ENCODE peak calls at places on chromosomes 3 and 15, in five cellular contexts. One of them, this sample, is unnamed.

GRCh38 chr3:110900583-110900982 is 171.0 kb upstream of the NECTIN3 start:
- DNase-seq in activated T-cell treated with anti-CD3 and anti-CD28 coated beads for 1 hour: no peak
- DNase-seq in adrenal gland: no peak
- DNase-seq in epithelial cell of esophagus: no peak
- DNase-seq in mesenteric fat pad: no peak
- DNase-seq in this sample: no peak

GRCh38 chr15:92073044-92073785 is 219.7 kb downstream of the SLCO3A1 start:
- DNase-seq in mesenteric fat pad: no peak
- DNase-seq in epithelial cell of esophagus: no peak
- DNase-seq in adrenal gland: no peak
- DNase-seq in activated T-cell treated with anti-CD3 and anti-CD28 coated beads for 1 hour: no peak
- DNase-seq in this sample: no peak

GRCh38 chr3:14194865-14195264 is 16.2 kb downstream of the LSM3 start:
- DNase-seq in mesenteric fat pad: no peak
- DNase-seq in adrenal gland: no peak
- DNase-seq in epithelial cell of esophagus: no peak
- DNase-seq in activated T-cell treated with anti-CD3 and anti-CD28 coated beads for 1 hour: no peak
- DNase-seq in this sample: no peak

GRCh38 chr3:170429050-170429449 is 10.4 kb downstream of the CLDN11 start:
- DNase-seq in activated T-cell treated with anti-CD3 and anti-CD28 coated beads for 1 hour: no peak
- DNase-seq in mesenteric fat pad: no peak
- DNase-seq in adrenal gland: no peak
- DNase-seq in epithelial cell of esophagus: no peak
- DNase-seq in this sample: no peak

GRCh38 chr3:56725175-56725574 is 42.1 kb upstream of the TASOR start:
- DNase-seq in mesenteric fat pad: no peak
- DNase-seq in activated T-cell treated with anti-CD3 and anti-CD28 coated beads for 1 hour: peak; percentile 26
- DNase-seq in adrenal gland: no peak
- DNase-seq in epithelial cell of esophagus: no peak
- DNase-seq in this sample: no peak

GRCh38 chr3:12764171-12764776 is 5.2 kb upstream of the TMEM40 start:
- DNase-seq in adrenal gland: no peak
- DNase-seq in mesenteric fat pad: no peak
- DNase-seq in activated T-cell treated with anti-CD3 and anti-CD28 coated beads for 1 hour: no peak
- DNase-seq in epithelial cell of esophagus: no peak
- DNase-seq in this sample: no peak

GRCh38 chr3:196918968-196919367 is 23.4 kb downstream of the NCBP2 start:
- DNase-seq in activated T-cell treated with anti-CD3 and anti-CD28 coated beads for 1 hour: no peak
- DNase-seq in mesenteric fat pad: no peak
- DNase-seq in epithelial cell of esophagus: no peak
- DNase-seq in adrenal gland: no peak
- DNase-seq in this sample: no peak

GRCh38 chr3:101935081-101935480 is 85.8 kb downstream of the NFKBIZ start:
- DNase-seq in activated T-cell treated with anti-CD3 and anti-CD28 coated beads for 1 hour: no peak
- DNase-seq in adrenal gland: no peak
- DNase-seq in mesenteric fat pad: no peak
- DNase-seq in epithelial cell of esophagus: peak; percentile 54
- DNase-seq in this sample: no peak

GRCh38 chr3:81743096-81744025 is 18.1 kb downstream of the GBE1 start:
- DNase-seq in mesenteric fat pad: no peak
- DNase-seq in epithelial cell of esophagus: peak; percentile 91
- DNase-seq in adrenal gland: peak; percentile 75
- DNase-seq in activated T-cell treated with anti-CD3 and anti-CD28 coated beads for 1 hour: no peak
- DNase-seq in this sample: no peak

GRCh38 chr15:45134682-45135604 is 5.1 kb downstream of the DUOX1 start:
- DNase-seq in adrenal gland: peak; percentile 57
- DNase-seq in mesenteric fat pad: no peak
- DNase-seq in activated T-cell treated with anti-CD3 and anti-CD28 coated beads for 1 hour: no peak
- DNase-seq in epithelial cell of esophagus: no peak
- DNase-seq in this sample: peak; percentile 77

GRCh38 chr3:114756506-114757279 is 390.4 kb downstream of the ZBTB20 start:
- DNase-seq in activated T-cell treated with anti-CD3 and anti-CD28 coated beads for 1 hour: no peak
- DNase-seq in mesenteric fat pad: no peak
- DNase-seq in adrenal gland: no peak
- DNase-seq in epithelial cell of esophagus: peak; percentile 68
- DNase-seq in this sample: no peak

GRCh38 chr15:86588413-86588812 is 508.7 kb downstream of the AGBL1 start:
- DNase-seq in mesenteric fat pad: no peak
- DNase-seq in adrenal gland: no peak
- DNase-seq in activated T-cell treated with anti-CD3 and anti-CD28 coated beads for 1 hour: no peak
- DNase-seq in epithelial cell of esophagus: no peak
- DNase-seq in this sample: no peak

GRCh38 chr3:177753498-177754155 is 556.3 kb upstream of the TBL1XR1 start:
- DNase-seq in mesenteric fat pad: no peak
- DNase-seq in epithelial cell of esophagus: peak; percentile 25
- DNase-seq in adrenal gland: peak; percentile 63
- DNase-seq in activated T-cell treated with anti-CD3 and anti-CD28 coated beads for 1 hour: no peak
- DNase-seq in this sample: no peak

GRCh38 chr15:79185199-79185598 is 94.6 kb upstream of the RASGRF1 start:
- DNase-seq in epithelial cell of esophagus: peak; percentile 9
- DNase-seq in activated T-cell treated with anti-CD3 and anti-CD28 coated beads for 1 hour: no peak
- DNase-seq in mesenteric fat pad: peak; percentile 88
- DNase-seq in adrenal gland: peak; percentile 6
- DNase-seq in this sample: peak; percentile 56

GRCh38 chr3:108564564-108564963 is 24.7 kb downstream of the CIP2A start:
- DNase-seq in activated T-cell treated with anti-CD3 and anti-CD28 coated beads for 1 hour: no peak
- DNase-seq in mesenteric fat pad: no peak
- DNase-seq in epithelial cell of esophagus: no peak
- DNase-seq in adrenal gland: no peak
- DNase-seq in this sample: no peak

GRCh38 chr15:59174161-59174845 is 32.3 kb upstream of the LDHAL6B start:
- DNase-seq in mesenteric fat pad: no peak
- DNase-seq in epithelial cell of esophagus: no peak
- DNase-seq in adrenal gland: no peak
- DNase-seq in activated T-cell treated with anti-CD3 and anti-CD28 coated beads for 1 hour: no peak
- DNase-seq in this sample: peak; percentile 14

This sample was measured in RWPE2.